ENCODE peak calls at places on chromosomes 11 and 22, in nine cellular contexts. X is uterus, J is psoas muscle, I is transverse colon, Y is epithelial cell of esophagus, R is nephron progenitor cell, Z is NB4, G is PC-3, H is right atrium auricular region. U is an unnamed sample.

GRCh38 chr11:12581923-12582322 is 92.3 kb upstream of the TEAD1 start:
- DNase-seq in X (no peak), J (no peak), I (no peak), Y (peak; percentile 86), R (no peak), Z (no peak), G (peak; percentile 89), H (no peak), U (no peak)

GRCh38 chr22:25536578-25536977 is 27.9 kb upstream of the GRK3 start:
- DNase-seq in X (no peak), J (no peak), I (no peak), Y (no peak), R (no peak), Z (no peak), G (no peak), H (no peak), U (no peak)

GRCh38 chr11:7448126-7448525 is 37.2 kb upstream of the OLFML1 start:
- DNase-seq in X (no peak), J (no peak), I (no peak), Y (no peak), R (no peak), Z (no peak), G (no peak), H (no peak), U (no peak)

GRCh38 chr11:120629407-120629806 is 117.9 kb downstream of the GRIK4 start:
- DNase-seq in X (no peak), J (no peak), I (no peak), Y (no peak), R (no peak), Z (no peak), G (no peak), H (no peak), U (no peak)

GRCh38 chr11:10597877-10598341 is 29.4 kb upstream of the LYVE1 start:
- DNase-seq in X (no peak), J (no peak), I (no peak), Y (peak; percentile 53), R (no peak), Z (peak; percentile 63), G (no peak), H (no peak), U (no peak)

GRCh38 chr11:111707039-111707690 is 59.0 kb downstream of the PPP2R1B start:
- DNase-seq in X (peak; percentile 60), J (peak; percentile 56), I (no peak), Y (peak; percentile 89), R (no peak), Z (no peak), G (peak; percentile 26), H (peak; percentile 86), U (peak; percentile 51)

GRCh38 chr11:43788394-43788793 is 92.2 kb upstream of the ALKBH3 start:
- DNase-seq in X (no peak), J (no peak), I (peak; percentile 40), Y (no peak), R (no peak), Z (peak; percentile 91), G (no peak), H (no peak), U (no peak)

GRCh38 chr11:57266157-57266556 is 29.1 kb upstream of the APLNR start:
- DNase-seq in X (no peak), J (no peak), I (no peak), Y (no peak), R (no peak), Z (no peak), G (no peak), H (no peak), U (no peak)

DNA sequence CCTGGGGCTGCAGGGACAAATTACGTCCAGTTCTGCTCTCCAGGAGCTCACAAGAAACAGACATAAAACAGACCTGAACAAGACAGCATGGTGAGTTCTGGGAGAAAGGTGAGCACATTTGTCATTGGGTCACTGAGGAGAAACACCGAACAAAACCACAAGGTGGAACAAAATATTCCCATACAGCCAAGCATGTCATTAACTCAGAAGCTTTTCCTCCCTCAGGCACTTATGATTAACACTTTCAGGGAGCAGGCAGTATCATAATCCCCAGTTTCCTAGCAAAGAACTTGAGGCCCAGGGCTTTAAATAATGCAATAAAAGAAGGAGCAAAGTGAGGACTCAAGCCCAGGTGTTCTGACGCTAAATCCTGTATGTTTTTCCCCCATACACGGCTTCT is 43.0 kb downstream of the P4HA3 start:
- DNase-seq in X (no peak), J (no peak), I (no peak), Y (peak; percentile 76), R (no peak), Z (no peak), G (peak; percentile 43), H (no peak), U (no peak)
- TF ChIP-seq CTCF in X (no peak), J (no peak), I (no peak), Y (no peak), R (no peak), Z (no peak), G (no peak), H (no peak), U (no peak)

DNA sequence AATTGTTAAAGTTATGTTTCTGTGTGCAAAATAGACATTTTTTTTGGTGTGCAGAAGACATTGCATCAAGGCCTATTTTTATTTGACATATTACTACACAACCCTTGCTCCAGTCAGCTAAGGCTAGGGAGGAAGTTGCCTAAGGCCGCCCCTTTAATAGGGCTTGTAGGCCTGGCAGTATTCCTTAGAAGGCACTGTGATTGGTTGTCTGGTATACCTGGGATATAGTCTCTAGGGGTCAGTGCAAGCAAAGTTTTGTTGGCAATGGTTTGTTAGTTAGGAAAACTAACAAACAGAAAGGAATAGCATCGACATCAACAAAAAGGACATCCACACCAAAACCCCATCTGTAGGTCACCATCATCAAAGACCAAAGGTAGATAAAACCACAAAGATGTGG is 16.9 kb downstream of the CCDC15 start:
- DNase-seq in X (no peak), J (no peak), I (no peak), Y (peak; percentile 75), R (no peak), Z (peak; percentile 51), G (peak; percentile 76), H (no peak), U (no peak)
- TF ChIP-seq CTCF in X (no peak), J (no peak), I (no peak), Y (peak; percentile 35), R (no peak), Z (no peak), G (peak; percentile 54), H (no peak), U (no peak)

GRCh38 chr11:59267196-59267595 is 54.5 kb upstream of the MPEG1 start:
- DNase-seq in X (no peak), J (no peak), I (no peak), Y (peak; percentile 30), R (no peak), Z (no peak), G (peak; percentile 39), H (no peak), U (no peak)
- TF ChIP-seq CTCF in X (no peak), J (no peak), I (no peak), Y (no peak), R (no peak), Z (no peak), G (no peak), H (no peak), U (no peak)

DNA sequence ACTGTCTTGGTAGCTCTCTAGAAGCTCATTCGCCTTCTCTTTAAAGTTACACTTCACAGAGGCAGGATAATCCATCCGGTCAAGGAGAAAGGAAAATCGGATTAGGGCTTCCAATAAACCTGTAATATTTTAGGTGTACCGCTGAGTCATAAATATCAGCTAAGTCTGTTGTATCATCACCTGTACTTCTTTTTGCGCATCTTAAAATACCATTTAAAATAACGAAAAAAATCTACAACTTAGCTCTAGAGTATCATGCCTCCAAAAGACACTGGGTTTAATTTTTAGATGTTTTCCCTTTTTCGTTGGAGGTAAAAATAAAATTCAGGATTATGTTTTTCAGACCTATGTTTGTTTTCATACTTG is 41.5 kb upstream of the INCENP start:
- DNase-seq in X (no peak), J (no peak), I (no peak), Y (no peak), R (no peak), Z (no peak), G (no peak), H (no peak), U (no peak)
- TF ChIP-seq CTCF in X (no peak), J (no peak), I (no peak), Y (no peak), R (no peak), Z (no peak), G (no peak), H (peak; percentile 21), U (no peak)

GRCh38 chr22:38953577-38954413 is 3.6 kb upstream of the APOBEC3A start:
- DNase-seq in X (no peak), J (no peak), I (peak; percentile 75), Y (peak; percentile 90), R (no peak), Z (peak; percentile 56), G (peak; percentile 6), H (no peak), U (no peak)
- TF ChIP-seq CTCF in X (no peak), J (no peak), I (no peak), Y (no peak), R (no peak), Z (no peak), G (no peak), H (no peak), U (no peak)

U was measured in testis.